ENCODE peak calls at places on chromosome 1, in eight cellular contexts. One of them, this sample, is unnamed.
A peak's percentile ranks its signal among the peaks of the same experiment; 100 is the strongest.

GRCh38 chr1:154459044-154459443 is 43.0 kb upstream of the TDRD10 start:
- DNase-seq in M059J: peak; percentile 40
- DNase-seq in GM04504: no peak
- DNase-seq in MV-4-11: no peak
- DNase-seq in adipocyte: no peak
- DNase-seq in astrocyte of the hippocampus: no peak
- DNase-seq in ACHN: no peak
- DNase-seq in KBM-7: no peak
- DNase-seq in this sample: no peak

GRCh38 chr1:119544165-119544762 is 37.3 kb downstream of the HSD3B1 start:
- DNase-seq in M059J: no peak
- DNase-seq in GM04504: no peak
- DNase-seq in MV-4-11: no peak
- DNase-seq in adipocyte: no peak
- DNase-seq in astrocyte of the hippocampus: no peak
- DNase-seq in ACHN: peak; percentile 21
- DNase-seq in KBM-7: peak; percentile 21
- DNase-seq in this sample: no peak

GRCh38 chr1:61674221-61674620 is 50.7 kb downstream of the TM2D1 start:
- DNase-seq in M059J: peak; percentile 4
- DNase-seq in GM04504: no peak
- DNase-seq in MV-4-11: no peak
- DNase-seq in adipocyte: peak; percentile 34
- DNase-seq in astrocyte of the hippocampus: no peak
- DNase-seq in ACHN: no peak
- DNase-seq in KBM-7: no peak
- DNase-seq in this sample: no peak

GRCh38 chr1:118984086-118984989 is 3.8 kb downstream of the TBX15 start:
- DNase-seq in M059J: no peak
- DNase-seq in GM04504: peak; percentile 60
- DNase-seq in MV-4-11: no peak
- DNase-seq in adipocyte: no peak
- DNase-seq in astrocyte of the hippocampus: peak; percentile 53
- DNase-seq in ACHN: no peak
- DNase-seq in KBM-7: no peak
- DNase-seq in this sample: no peak

GRCh38 chr1:224058303-224058702 is 55.6 kb upstream of the FBXO28 start:
- DNase-seq in M059J: peak; percentile 77
- DNase-seq in GM04504: no peak
- DNase-seq in MV-4-11: no peak
- DNase-seq in adipocyte: no peak
- DNase-seq in astrocyte of the hippocampus: peak; percentile 11
- DNase-seq in ACHN: no peak
- DNase-seq in KBM-7: no peak
- DNase-seq in this sample: no peak

GRCh38 chr1:29633271-29633615 is 396.9 kb downstream of the PTPRU start:
- DNase-seq in M059J: no peak
- DNase-seq in GM04504: no peak
- DNase-seq in MV-4-11: no peak
- DNase-seq in adipocyte: no peak
- DNase-seq in astrocyte of the hippocampus: peak; percentile 35
- DNase-seq in ACHN: no peak
- DNase-seq in KBM-7: no peak
- DNase-seq in this sample: no peak

GRCh38 chr1:77539510-77540142 is 142.8 kb downstream of the ZZZ3 start:
- DNase-seq in M059J: peak; percentile 99
- DNase-seq in GM04504: peak; percentile 94
- DNase-seq in MV-4-11: peak; percentile 47
- DNase-seq in adipocyte: peak; percentile 67
- DNase-seq in astrocyte of the hippocampus: peak; percentile 81
- DNase-seq in ACHN: peak; percentile 88
- DNase-seq in KBM-7: no peak
- DNase-seq in this sample: peak; percentile 45

GRCh38 chr1:58664881-58665280 is 35.0 kb downstream of the MYSM1 start:
- DNase-seq in M059J: no peak
- DNase-seq in GM04504: no peak
- DNase-seq in MV-4-11: no peak
- DNase-seq in adipocyte: no peak
- DNase-seq in astrocyte of the hippocampus: peak; percentile 22
- DNase-seq in ACHN: no peak
- DNase-seq in KBM-7: no peak
- DNase-seq in this sample: no peak

GRCh38 chr1:31569773-31570172 is 6.5 kb upstream of the TINAGL1 start:
- DNase-seq in M059J: no peak
- DNase-seq in GM04504: no peak
- DNase-seq in MV-4-11: no peak
- DNase-seq in adipocyte: no peak
- DNase-seq in astrocyte of the hippocampus: no peak
- DNase-seq in ACHN: no peak
- DNase-seq in KBM-7: no peak
- DNase-seq in this sample: no peak

GRCh38 chr1:100039571-100039970 is 69.8 kb downstream of the SLC35A3 start:
- DNase-seq in M059J: peak; percentile 7
- DNase-seq in GM04504: no peak
- DNase-seq in MV-4-11: peak; percentile 31
- DNase-seq in adipocyte: peak; percentile 21
- DNase-seq in astrocyte of the hippocampus: peak; percentile 7
- DNase-seq in ACHN: peak; percentile 1
- DNase-seq in KBM-7: no peak
- DNase-seq in this sample: no peak

GRCh38 chr1:99424087-99424486 is 159.8 kb downstream of the PLPPR4 start:
- DNase-seq in M059J: no peak
- DNase-seq in GM04504: no peak
- DNase-seq in MV-4-11: no peak
- DNase-seq in adipocyte: no peak
- DNase-seq in astrocyte of the hippocampus: no peak
- DNase-seq in ACHN: no peak
- DNase-seq in KBM-7: no peak
- DNase-seq in this sample: no peak

GRCh38 chr1:58206749-58207148 is 339.8 kb downstream of the OMA1 start:
- DNase-seq in M059J: no peak
- DNase-seq in GM04504: no peak
- DNase-seq in MV-4-11: no peak
- DNase-seq in adipocyte: no peak
- DNase-seq in astrocyte of the hippocampus: no peak
- DNase-seq in ACHN: no peak
- DNase-seq in KBM-7: no peak
- DNase-seq in this sample: no peak